ENCODE peak calls at places on chromosomes 13 and 19, in five cellular contexts. R, B, O, Y and Q are unnamed samples.
A peak's percentile ranks its signal among the peaks of the same experiment; 100 is the strongest.

GRCh38 chr19:919157-920050 is 2.3 kb downstream of the KISS1R start:
- DNase-seq in R (no peak), B (no peak), O (no peak), Y (no peak), Q (no peak)

GRCh38 chr13:21234537-21234936 is 58.1 kb downstream of the MRPL57 start:
- DNase-seq in R (no peak), B (no peak), O (no peak), Y (no peak), Q (no peak)

GRCh38 chr19:50190439-50190891 is 13.0 kb upstream of the MYH14 start:
- DNase-seq in R (no peak), B (no peak), O (no peak), Y (no peak), Q (no peak)

GRCh38 chr19:36605839-36606478 is 846 bp downstream of the ZNF382 start:
- DNase-seq in R (no peak), B (no peak), O (no peak), Y (no peak), Q (no peak)

GRCh38 chr13:101474419-101474957 is 22.0 kb downstream of the ITGBL1 start:
- DNase-seq in R (no peak), B (no peak), O (no peak), Y (peak; percentile 67), Q (no peak)

GRCh38 chr19:47357788-47358680 is 8.9 kb downstream of the DHX34 start:
- DNase-seq in R (no peak), B (no peak), O (no peak), Y (no peak), Q (no peak)

GRCh38 chr19:17281391-17282304 is at the start of gene ANKLE1:
- DNase-seq in R (peak; percentile 27), B (no peak), O (no peak), Y (no peak), Q (peak; percentile 29)

GRCh38 chr19:17829855-17830566 is 8.7 kb upstream of the INSL3 start:
- DNase-seq in R (no peak), B (no peak), O (no peak), Y (no peak), Q (no peak)

GRCh38 chr13:33372251-33372919 is 86.8 kb upstream of the STARD13 start:
- DNase-seq in R (no peak), B (no peak), O (no peak), Y (no peak), Q (no peak)

GRCh38 chr13:110560606-110561334 is 752 bp downstream of the RAB20 start:
- DNase-seq in R (peak; percentile 29), B (no peak), O (no peak), Y (no peak), Q (peak; percentile 25)

GRCh38 chr19:28130066-28130511 is 1082.9 kb downstream of the UQCRFS1 start:
- DNase-seq in R (no peak), B (no peak), O (no peak), Y (no peak), Q (no peak)

GRCh38 chr19:55085923-55086715 is 10.4 kb downstream of the EPS8L1 start:
- DNase-seq in R (no peak), B (no peak), O (no peak), Y (no peak), Q (no peak)

GRCh38 chr19:48569814-48570213 is 17.8 kb downstream of the SULT2B1 start:
- DNase-seq in R (no peak), B (no peak), O (no peak), Y (no peak), Q (no peak)

GRCh38 chr13:103184413-103184812 is 118.2 kb upstream of the SLC10A2 start:
- DNase-seq in R (no peak), B (no peak), O (no peak), Y (no peak), Q (no peak)

GRCh38 chr13:60019119-60019993 is 144.4 kb downstream of the DIAPH3 start:
- DNase-seq in R (no peak), B (no peak), O (no peak), Y (peak; percentile 8), Q (no peak)

GRCh38 chr13:51995677-51996551 is 15.3 kb downstream of the ATP7B start:
- DNase-seq in R (peak; percentile 35), B (no peak), O (no peak), Y (peak; percentile 7), Q (peak; percentile 29)

GRCh38 chr13:39603424-39603947 is 493 bp upstream of the LHFPL6 start:
- DNase-seq in R (no peak), B (no peak), O (no peak), Y (no peak), Q (peak; percentile 16)

GRCh38 chr13:56659041-56659471 is 481.7 kb upstream of the PRR20A start:
- DNase-seq in R (no peak), B (no peak), O (no peak), Y (no peak), Q (peak; percentile 10)

GRCh38 chr19:48967346-48968178 is 2.5 kb downstream of the FTL start:
- DNase-seq in R (peak; percentile 36), B (no peak), O (no peak), Y (no peak), Q (no peak)

GRCh38 chr13:71137106-71137505 is 729.9 kb downstream of the DACH1 start:
- DNase-seq in R (no peak), B (no peak), O (no peak), Y (no peak), Q (no peak)

GRCh38 chr19:38647966-38648788 is 728 bp downstream of the ACTN4 start:
- DNase-seq in R (no peak), B (no peak), O (no peak), Y (no peak), Q (no peak)

GRCh38 chr13:108383676-108384075 is 114.2 kb downstream of the TNFSF13B start:
- DNase-seq in R (no peak), B (no peak), O (no peak), Y (no peak), Q (no peak)

GRCh38 chr19:14871619-14872230 is 14.2 kb downstream of the OR7A17 start:
- DNase-seq in R (no peak), B (no peak), O (no peak), Y (no peak), Q (no peak)

GRCh38 chr13:74907788-74908187 is 574.2 kb downstream of the TBC1D4 start:
- DNase-seq in R (no peak), B (no peak), O (no peak), Y (no peak), Q (no peak)

GRCh38 chr13:102903659-102904407 is 58.0 kb downstream of the ERCC5 start:
- DNase-seq in R (no peak), B (no peak), O (no peak), Y (no peak), Q (no peak)

GRCh38 chr13:46641274-46642081 is 88.5 kb downstream of the LRCH1 start:
- DNase-seq in R (peak; percentile 44), B (no peak), O (no peak), Y (no peak), Q (peak; percentile 35)

GRCh38 chr13:105974380-105974779 is 561.1 kb downstream of the EFNB2 start:
- DNase-seq in R (no peak), B (no peak), O (no peak), Y (no peak), Q (no peak)

GRCh38 chr13:45092668-45093067 is 27.6 kb upstream of the GTF2F2 start:
- DNase-seq in R (no peak), B (no peak), O (no peak), Y (no peak), Q (no peak)

GRCh38 chr19:8064866-8065486 is 12.4 kb downstream of the CCL25 start:
- DNase-seq in R (no peak), B (no peak), O (no peak), Y (no peak), Q (no peak)

GRCh38 chr13:107373551-107373950 is 805.6 kb upstream of the ARGLU1 start:
- DNase-seq in R (no peak), B (no peak), O (no peak), Y (peak; percentile 42), Q (no peak)

GRCh38 chr13:29969286-29969685 is 118.9 kb upstream of the UBL3 start:
- DNase-seq in R (no peak), B (no peak), O (no peak), Y (peak; percentile 85), Q (no peak)

GRCh38 chr19:53659292-53659691 is 27.5 kb downstream of the DPRX start:
- DNase-seq in R (no peak), B (no peak), O (peak; percentile 16), Y (no peak), Q (no peak)

GRCh38 chr13:26628706-26629105 is 71.2 kb downstream of the WASF3 start:
- DNase-seq in R (no peak), B (no peak), O (no peak), Y (peak; percentile 16), Q (no peak)
- TF ChIP-seq CTCF in R (no peak), B (no peak), O (no peak), Y (peak; percentile 54), Q (no peak)

DNA sequence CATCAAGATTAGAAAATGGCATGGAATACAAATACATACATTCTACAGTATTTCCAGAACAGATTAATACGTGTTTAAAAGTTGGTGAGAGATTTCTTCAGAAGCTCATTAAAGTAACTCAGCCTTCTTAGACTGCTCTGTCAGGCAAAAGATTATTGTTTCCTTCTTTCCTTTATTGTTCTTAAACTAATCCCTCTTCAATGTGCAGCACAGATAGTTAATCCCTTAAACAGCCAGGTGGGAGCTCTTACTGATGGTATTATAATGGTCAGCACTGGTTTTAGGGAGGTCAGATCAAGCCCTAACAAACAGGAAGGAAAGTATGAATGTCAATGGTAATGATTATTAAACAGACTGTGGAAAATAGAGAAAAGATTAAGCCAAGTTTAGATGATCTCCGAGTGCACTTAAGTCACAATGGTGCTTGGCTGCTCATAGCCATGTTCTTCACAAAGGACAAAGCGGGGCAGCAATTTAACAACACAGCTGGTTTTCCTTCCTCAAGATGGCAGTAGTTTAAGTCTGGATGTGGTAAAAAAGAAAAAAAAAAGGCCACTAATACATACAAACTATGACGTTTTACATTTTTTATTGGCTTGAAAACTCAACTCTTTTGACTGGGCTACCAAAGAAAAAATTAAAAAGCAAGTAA is 992.6 kb downstream of the PCDH9 start:
- DNase-seq in R (no peak), B (no peak), O (no peak), Y (no peak), Q (no peak)
- TF ChIP-seq CTCF in R (no peak), B (no peak), O (no peak), Y (no peak), Q (no peak)

GRCh38 chr19:33208904-33209843 is 15.0 kb downstream of the LRP3 start:
- DNase-seq in R (no peak), B (no peak), O (no peak), Y (no peak), Q (no peak)
- TF ChIP-seq CTCF in R (no peak), B (peak; percentile 9), O (no peak), Y (no peak), Q (no peak)

DNA sequence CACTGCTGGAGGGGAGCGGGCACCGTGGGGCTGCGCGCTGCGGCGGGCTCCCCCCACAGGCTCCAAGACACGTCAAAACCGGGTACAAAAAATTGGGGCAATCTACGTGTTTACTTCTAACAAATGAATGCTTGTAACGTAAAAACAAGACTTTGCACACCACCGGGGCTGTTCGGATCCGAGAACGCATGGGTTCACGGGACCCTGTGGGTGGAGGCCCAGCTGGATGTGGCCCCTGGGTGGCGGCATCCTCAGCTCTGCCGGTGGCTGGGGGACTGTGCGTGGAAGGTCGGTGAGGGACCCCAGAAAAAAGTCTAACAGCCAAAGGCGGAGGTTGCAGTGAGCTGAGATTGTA is 10.3 kb upstream of the SLC7A10 start:
- DNase-seq in R (no peak), B (no peak), O (no peak), Y (no peak), Q (no peak)
- TF ChIP-seq CTCF in R (no peak), B (no peak), O (no peak), Y (no peak), Q (no peak)